ENCODE peak calls at places on chromosomes 7 and 10, in nine cellular contexts. E is AG08395; G is Right ventricle myocardium inferior; R is activated T-cell treated with anti-CD3 and anti-CD28 coated beads, Interleukin-2, amount 50 U/mL, for 72 hours; Z is occipital lobe; A is left ventricle myocardium inferior; W is T-helper 9 cell; H is esophagus squamous epithelium; K is pancreas. L is an unnamed sample.

GRCh38 chr10:112461029-112461887 is 14.2 kb downstream of the VTI1A start:
- DNase-seq in G (no peak), W (no peak), A (no peak), K (no peak), R (peak), H (no peak), E (peak), Z (no peak), L (no peak)

GRCh38 chr10:36349445-36350063 is 707.5 kb upstream of the FZD8 start:
- DNase-seq in R (no peak), A (no peak), Z (no peak), K (no peak), E (peak), G (no peak), W (no peak), H (no peak), L (no peak)

GRCh38 chr10:87804939-87805569 is 13.0 kb downstream of the ATAD1 start:
- DNase-seq in G (no peak), A (no peak), E (no peak), H (no peak), Z (no peak), K (no peak), W (no peak), R (no peak), L (no peak)

GRCh38 chr7:20407585-20408466 is 77.1 kb downstream of the ITGB8 start:
- DNase-seq in H (no peak), E (peak), K (peak), Z (no peak), A (peak), W (no peak), G (peak), R (no peak), L (peak)

GRCh38 chr10:113148899-113149298 is 198.9 kb downstream of the TCF7L2 start:
- DNase-seq in G (no peak), R (no peak), Z (peak), E (no peak), A (no peak), H (no peak), W (no peak), K (no peak), L (no peak)

GRCh38 chr7:18846765-18847215 is 270.6 kb downstream of the TWIST1 start:
- DNase-seq in G (no peak), W (no peak), H (no peak), R (no peak), A (no peak), E (peak), Z (no peak), K (no peak), L (no peak)

GRCh38 chr7:70728873-70729552 is 402.9 kb upstream of the GALNT17 start:
- DNase-seq in A (no peak), K (no peak), Z (no peak), E (no peak), H (no peak), R (no peak), W (no peak), G (no peak), L (no peak)

GRCh38 chr7:112133328-112133727 is 72.9 kb downstream of the DOCK4 start:
- DNase-seq in A (no peak), K (no peak), E (no peak), G (no peak), W (no peak), Z (no peak), H (no peak), R (no peak), L (no peak)

GRCh38 chr10:103171278-103171677 is 21.8 kb downstream of the NT5C2 start:
- DNase-seq in G (no peak), H (no peak), W (no peak), A (no peak), R (no peak), Z (no peak), E (no peak), K (no peak), L (no peak)

GRCh38 chr10:19546224-19546623 is 270.0 kb upstream of the PLXDC2 start:
- DNase-seq in E (no peak), G (no peak), A (no peak), R (no peak), K (no peak), H (no peak), Z (no peak), W (no peak), L (no peak)

L was measured in stomach.